ENCODE peak calls at places on chromosomes 16 and 17, in six cellular contexts. W, R, L, V, K and G are unnamed samples.
A peak's percentile ranks its signal among the peaks of the same experiment; 100 is the strongest.

GRCh38 chr17:29769225-29769624 is 146.5 kb upstream of the CORO6 start:
- DNase-seq in W (no peak), R (no peak), L (no peak), V (no peak), K (no peak), G (no peak)

GRCh38 chr16:49980166-49980565 is 44.9 kb upstream of the CNEP1R1 start:
- DNase-seq in W (no peak), R (no peak), L (no peak), V (no peak), K (no peak), G (no peak)

GRCh38 chr17:28612936-28613872 is 781 bp downstream of the RSKR start:
- DNase-seq in W (peak; percentile 42), R (peak; percentile 67), L (no peak), V (no peak), K (no peak), G (peak; percentile 40)

GRCh38 chr17:4811471-4811870 is 4.5 kb downstream of the PLD2 start:
- DNase-seq in W (no peak), R (no peak), L (peak; percentile 14), V (no peak), K (no peak), G (no peak)

GRCh38 chr17:40095944-40096791 is 4.2 kb downstream of the NR1D1 start:
- DNase-seq in W (peak; percentile 84), R (peak; percentile 52), L (peak; percentile 81), V (no peak), K (no peak), G (peak; percentile 97)

GRCh38 chr16:14539156-14539555 is 90.9 kb downstream of the PARN start:
- DNase-seq in W (no peak), R (no peak), L (no peak), V (no peak), K (no peak), G (no peak)

GRCh38 chr17:40618754-40619625 is 28.6 kb downstream of the SMARCE1 start:
- DNase-seq in W (no peak), R (no peak), L (peak; percentile 39), V (no peak), K (no peak), G (no peak)

GRCh38 chr17:43702636-43703035 is 40.9 kb upstream of the MEOX1 start:
- DNase-seq in W (no peak), R (peak; percentile 32), L (no peak), V (no peak), K (no peak), G (no peak)

GRCh38 chr16:65837431-65837986 is 529.0 kb upstream of the CDH5 start:
- DNase-seq in W (no peak), R (no peak), L (no peak), V (no peak), K (no peak), G (no peak)

GRCh38 chr17:77687417-77687816 is 271.1 kb upstream of the TNRC6C start:
- DNase-seq in W (no peak), R (no peak), L (no peak), V (peak; percentile 20), K (no peak), G (no peak)

GRCh38 chr16:49855280-49855821 is 561 bp downstream of the ZNF423 start:
- DNase-seq in W (peak; percentile 36), R (peak; percentile 82), L (peak; percentile 96), V (peak; percentile 97), K (peak; percentile 40), G (peak; percentile 45)

GRCh38 chr17:17669851-17670232 is 11.4 kb upstream of the RAI1 start:
- DNase-seq in W (no peak), R (no peak), L (no peak), V (no peak), K (no peak), G (no peak)

GRCh38 chr16:31110106-31111034 is 2.2 kb downstream of the BCKDK start:
- DNase-seq in W (no peak), R (no peak), L (no peak), V (no peak), K (no peak), G (no peak)

GRCh38 chr17:39763046-39763800 is 25.5 kb downstream of the GRB7 start:
- DNase-seq in W (no peak), R (no peak), L (no peak), V (no peak), K (peak; percentile 25), G (no peak)

GRCh38 chr17:77281024-77281903 is 140.5 kb downstream of the SEC14L1 start:
- DNase-seq in W (peak; percentile 46), R (peak; percentile 62), L (peak; percentile 72), V (no peak), K (no peak), G (peak; percentile 71)

GRCh38 chr16:50688083-50688482 is 5.3 kb upstream of the NOD2 start:
- DNase-seq in W (no peak), R (no peak), L (no peak), V (peak; percentile 82), K (no peak), G (no peak)

GRCh38 chr17:9487406-9487805 is 88.2 kb downstream of the STX8 start:
- DNase-seq in W (no peak), R (no peak), L (no peak), V (no peak), K (no peak), G (no peak)

GRCh38 chr16:84557059-84557458 is 52.6 kb upstream of the MEAK7 start:
- DNase-seq in W (no peak), R (no peak), L (peak; percentile 15), V (no peak), K (no peak), G (no peak)

GRCh38 chr17:77455111-77455877 is 314.5 kb downstream of the SEC14L1 start:
- DNase-seq in W (no peak), R (no peak), L (no peak), V (no peak), K (no peak), G (no peak)

GRCh38 chr17:58337126-58337599 is 8.6 kb upstream of the TSPOAP1 start:
- DNase-seq in W (peak; percentile 49), R (no peak), L (no peak), V (no peak), K (no peak), G (peak; percentile 50)

GRCh38 chr17:67481808-67482207 is 104.7 kb downstream of the PITPNC1 start:
- DNase-seq in W (no peak), R (peak; percentile 77), L (no peak), V (no peak), K (peak; percentile 48), G (no peak)

GRCh38 chr17:49815761-49816281 is 27.3 kb downstream of the KAT7 start:
- DNase-seq in W (no peak), R (peak; percentile 48), L (no peak), V (no peak), K (no peak), G (no peak)

GRCh38 chr17:78414178-78415162 is 36.0 kb downstream of the PGS1 start:
- DNase-seq in W (peak; percentile 37), R (peak; percentile 32), L (peak; percentile 51), V (no peak), K (no peak), G (peak; percentile 56)

GRCh38 chr16:75714661-75715060 is 11.6 kb downstream of the CPHXL start:
- DNase-seq in W (no peak), R (no peak), L (no peak), V (no peak), K (no peak), G (no peak)

GRCh38 chr16:27973678-27974077 is 89.8 kb downstream of the GSG1L start:
- DNase-seq in W (no peak), R (no peak), L (no peak), V (peak; percentile 52), K (no peak), G (no peak)

GRCh38 chr16:14307059-14307531 is 236.0 kb downstream of the MRTFB start:
- DNase-seq in W (no peak), R (no peak), L (no peak), V (no peak), K (no peak), G (no peak)